ENCODE peak calls at places on chromosome 17, in eight cellular contexts. D is prostate gland; I is lower lobe of right lung; Y is PC-9; N is GM23338; W is CD4-positive, CD25-positive, alpha-beta regulatory T cell; H is fibroblast of lung; C is colonic mucosa. K is an unnamed sample. For H3K4me1, the result is how much of the 10 kb centered on the place peaks cover.

GRCh38 chr17:66661411-66661843 is 173.5 kb upstream of the CACNG5 start:
- DNase-seq in D (peak), I (no peak), Y (peak), N (no peak), W (no peak), H (peak), C (no peak), K (no peak)

GRCh38 chr17:48244121-48244711 is 136.7 kb downstream of the SNX11 start:
- DNase-seq in D (no peak), I (no peak), Y (no peak), N (no peak), W (no peak), H (peak), C (peak), K (no peak)

GRCh38 chr17:17780941-17781590 is 55.7 kb downstream of the SREBF1 start:
- DNase-seq in D (no peak), I (no peak), Y (peak), N (peak), W (no peak), H (peak), C (peak), K (no peak)

GRCh38 chr17:19740933-19741332 is 7.2 kb downstream of the ALDH3A1 start:
- DNase-seq in D (no peak), I (no peak), Y (no peak), N (no peak), W (no peak), H (no peak), C (no peak), K (no peak)

GRCh38 chr17:79965806-79966205 is 69.9 kb downstream of the TBC1D16 start:
- DNase-seq in D (no peak), I (peak), Y (no peak), N (no peak), W (no peak), H (no peak), C (no peak), K (peak)

GRCh38 chr17:17028059-17028877 is 14.0 kb upstream of the MPRIP start:
- DNase-seq in D (peak), I (peak), Y (peak), N (peak), W (no peak), H (peak), C (peak), K (peak)

GRCh38 chr17:21523482-21524210 is 147.5 kb downstream of the KCNJ12 start:
- DNase-seq in D (no peak), I (no peak), Y (no peak), N (no peak), W (no peak), H (no peak), C (no peak), K (no peak)

GRCh38 chr17:12180644-12181261 is 160.1 kb downstream of the MAP2K4 start:
- DNase-seq in D (peak), I (no peak), Y (peak), N (peak), W (peak), H (peak), C (peak), K (no peak)

GRCh38 chr17:12229315-12229714 is 208.6 kb downstream of the MAP2K4 start:
- DNase-seq in D (no peak), I (no peak), Y (no peak), N (no peak), W (no peak), H (no peak), C (no peak), K (no peak)

GRCh38 chr17:38572665-38573365 is 32.9 kb downstream of the SRCIN1 start:
- DNase-seq in D (no peak), I (no peak), Y (peak), N (peak), W (no peak), H (no peak), C (no peak), K (no peak)

GRCh38 chr17:41322264-41322902 is 6.9 kb upstream of the KRTAP17-1 start:
- DNase-seq in D (peak), I (no peak), Y (peak), N (peak), W (peak), H (peak), C (no peak), K (no peak)

GRCh38 chr17:8126306-8127066 is 2.6 kb upstream of the HES7 start:
- DNase-seq in D (peak), I (no peak), Y (peak), N (peak), W (no peak), H (peak), C (peak), K (peak)

GRCh38 chr17:42050360-42051012 is at the start of gene C17orf113:
- DNase-seq in D (peak), I (peak), Y (peak), N (peak), W (peak), H (peak), C (peak), K (peak)

GRCh38 chr17:57776366-57776765 is 31.3 kb upstream of the CCDC182 start:
- DNase-seq in D (no peak), I (no peak), Y (no peak), N (no peak), W (no peak), H (no peak), C (no peak), K (no peak)

GRCh38 chr17:61766520-61766919 is 96.8 kb downstream of the BRIP1 start:
- DNase-seq in D (no peak), I (no peak), Y (no peak), N (no peak), W (no peak), H (peak), C (no peak), K (no peak)

GRCh38 chr17:7394452-7395191 is at the start of gene PLSCR3:
- DNase-seq in D (peak), I (peak), Y (peak), N (peak), W (peak), H (peak), C (peak), K (peak)

GRCh38 chr17:61467416-61468262 is 15.4 kb downstream of the TBX4 start:
- DNase-seq in D (no peak), I (peak), Y (peak), N (peak), W (no peak), H (peak), C (peak), K (peak)

GRCh38 chr17:44380767-44381166 is 8.7 kb downstream of the ITGA2B start:
- DNase-seq in D (no peak), I (no peak), Y (no peak), N (no peak), W (no peak), H (no peak), C (no peak), K (peak)

GRCh38 chr17:47665655-47666054 is 15.9 kb downstream of the KPNB1 start:
- DNase-seq in D (no peak), I (no peak), Y (no peak), N (no peak), W (no peak), H (no peak), C (no peak), K (no peak)

GRCh38 chr17:41527076-41528023 is 758 bp downstream of the KRT19 start:
- DNase-seq in D (no peak), I (peak), Y (peak), N (peak), W (no peak), H (no peak), C (peak), K (peak)

GRCh38 chr17:78933025-78933958 is 8.1 kb upstream of the TIMP2 start:
- DNase-seq in D (no peak), I (no peak), Y (peak), N (no peak), W (peak), H (peak), C (peak), K (no peak)

GRCh38 chr17:12571606-12572005 is 94.1 kb upstream of the MYOCD start:
- DNase-seq in D (no peak), I (no peak), Y (no peak), N (no peak), W (no peak), H (no peak), C (no peak), K (no peak)

GRCh38 chr17:71337903-71338302 is 782.9 kb upstream of the SOX9 start:
- DNase-seq in D (no peak), I (no peak), Y (no peak), N (no peak), W (no peak), H (peak), C (no peak), K (no peak)
- H3K4me3 ChIP-seq in D (no peak), I (no peak), Y (no peak), N (no peak), W (no peak), H (peak), C (no peak), K (no peak)

GRCh38 chr17:1939979-1940809 is 84.9 kb downstream of the RTN4RL1 start:
- DNase-seq in D (no peak), I (no peak), Y (no peak), N (no peak), W (no peak), H (no peak), C (peak), K (no peak)
- H3K4me1 ChIP-seq in D (under half), I (under half), Y (under half), N (under half), W (under half), H (under half), C (under half), K (under half)

GRCh38 chr17:37410357-37410756 is 3.7 kb downstream of the TADA2A start:
- DNase-seq in D (no peak), I (no peak), Y (no peak), N (no peak), W (no peak), H (no peak), C (no peak), K (no peak)

GRCh38 chr17:37400505-37400904 is 6.1 kb downstream of the ACACA start:
- DNase-seq in D (no peak), I (no peak), Y (no peak), N (no peak), W (no peak), H (no peak), C (no peak), K (no peak)

GRCh38 chr17:37406635-37407455 is at the start of the genes ACACA and TADA2A:
- DNase-seq in D (peak), I (peak), Y (peak), N (peak), W (peak), H (peak), C (peak), K (peak)

GRCh38 chr17:37405955-37406634 is 541 bp downstream of the ACACA start:
- DNase-seq in D (no peak), I (no peak), Y (no peak), N (no peak), W (no peak), H (peak), C (no peak), K (no peak)
- H3K4me3 ChIP-seq in D (peak), I (peak), Y (peak), N (peak), W (peak), H (peak), C (peak), K (peak)

GRCh38 chr17:27076814-27077213 is 217.1 kb upstream of the WSB1 start:
- DNase-seq in D (no peak), I (no peak), Y (no peak), N (no peak), W (no peak), H (no peak), C (no peak), K (no peak)

GRCh38 chr17:27078296-27078695 is 215.6 kb upstream of the WSB1 start:
- DNase-seq in D (no peak), I (no peak), Y (no peak), N (no peak), W (no peak), H (no peak), C (no peak), K (no peak)

GRCh38 chr17:27082023-27082774 is 211.7 kb upstream of the WSB1 start:
- DNase-seq in D (no peak), I (no peak), Y (no peak), N (no peak), W (no peak), H (no peak), C (no peak), K (no peak)

GRCh38 chr17:27081002-27081638 is 212.8 kb upstream of the WSB1 start:
- DNase-seq in D (no peak), I (no peak), Y (no peak), N (no peak), W (no peak), H (no peak), C (no peak), K (no peak)

DNA sequence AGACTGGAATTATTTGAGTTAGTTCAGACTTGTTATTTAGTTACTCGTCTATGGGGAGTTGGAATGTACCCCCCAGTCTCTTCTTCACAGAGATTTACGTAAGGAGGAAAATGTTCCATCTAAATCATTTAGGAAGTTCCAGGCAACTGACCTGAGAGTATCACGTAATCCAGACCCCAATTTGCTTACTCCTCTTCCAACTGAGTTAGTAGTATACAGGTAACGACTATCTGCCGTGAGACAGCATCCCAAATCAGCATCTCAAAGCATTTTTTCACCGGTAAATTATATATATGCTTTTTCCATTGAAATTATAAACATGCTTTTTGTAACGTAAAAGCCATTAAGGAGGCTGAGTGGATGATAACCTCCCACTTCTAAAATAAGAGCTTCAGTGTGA is 214.3 kb upstream of the WSB1 start:
- DNase-seq in D (no peak), I (no peak), Y (no peak), N (no peak), W (no peak), H (no peak), C (no peak), K (no peak)
- H3K4me1 ChIP-seq in D (under half), I (under half), Y (under half), N (under half), W (under half), H (under half), C (under half), K (under half)

GRCh38 chr17:76707985-76708807 is 2.6 kb downstream of the MXRA7 start:
- DNase-seq in D (no peak), I (no peak), Y (no peak), N (peak), W (no peak), H (no peak), C (no peak), K (no peak)
- H3K4me3 ChIP-seq in D (no peak), I (peak), Y (no peak), N (peak), W (no peak), H (peak), C (no peak), K (no peak)

DNA sequence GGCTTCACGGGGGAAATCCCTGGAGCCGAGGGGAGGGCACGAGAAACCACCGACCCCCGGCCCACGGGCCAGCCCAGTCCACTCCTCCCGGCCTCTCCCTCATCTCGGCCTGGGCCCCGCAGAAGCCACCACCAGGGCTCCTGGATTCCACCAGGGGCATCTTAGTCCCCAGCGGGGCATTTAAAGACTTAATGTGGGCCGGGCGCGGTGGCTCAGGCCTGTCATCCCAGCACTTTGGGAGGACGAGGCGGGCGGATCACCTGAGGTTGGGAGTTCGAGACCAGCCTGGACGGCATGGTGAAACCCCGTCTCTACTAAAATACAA is 24.1 kb upstream of the ABR start:
- DNase-seq in D (no peak), I (no peak), Y (no peak), N (peak), W (no peak), H (no peak), C (no peak), K (no peak)
- H3K4me1 ChIP-seq in D (under half), I (under half), Y (under half), N (under half), W (under half), H (under half), C (under half), K (under half)

DNA sequence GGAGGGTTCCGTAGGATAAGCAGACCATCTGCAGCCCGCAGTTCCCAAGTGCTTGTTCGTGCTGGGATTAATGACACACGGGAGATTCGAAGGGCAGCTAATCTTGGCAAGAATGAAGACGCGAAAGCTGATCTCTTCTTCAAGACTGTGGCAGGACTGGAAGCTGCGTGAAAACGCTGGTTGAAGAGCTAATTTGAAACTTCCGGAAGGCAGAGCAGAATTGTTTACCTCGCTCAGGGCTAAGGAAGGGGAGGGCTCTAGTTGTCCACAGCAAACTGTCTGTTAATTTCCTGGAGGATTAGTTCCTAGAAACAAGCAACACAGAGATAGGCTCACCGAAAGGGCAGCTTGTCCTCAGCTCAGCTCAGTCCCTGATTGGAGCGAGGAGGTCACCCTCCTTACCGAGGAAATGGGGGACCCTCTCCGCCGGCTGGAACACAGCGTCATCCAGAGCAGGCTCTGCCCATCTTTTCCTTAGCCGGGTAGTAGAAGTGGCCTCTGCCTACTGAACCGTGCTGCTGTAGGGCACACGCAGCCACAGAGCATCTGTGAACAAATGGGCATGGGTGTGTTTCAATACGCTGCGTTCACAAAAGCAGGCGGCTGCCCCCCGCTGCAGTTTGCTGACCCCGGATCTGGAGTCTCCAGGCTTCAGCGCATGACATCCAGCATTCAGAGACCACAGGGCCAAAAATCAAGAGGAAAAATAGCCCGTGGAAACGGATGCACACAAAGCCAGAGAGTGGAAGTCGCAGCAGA is 16.7 kb upstream of the BAIAP2 start:
- DNase-seq in D (peak), I (peak), Y (no peak), N (no peak), W (peak), H (peak), C (peak), K (peak)
- H3K4me3 ChIP-seq in D (peak), I (peak), Y (no peak), N (no peak), W (peak), H (peak), C (peak), K (peak)